ENCODE peak calls at places on chromosomes 5 and 9, in five cellular contexts. W is CD4-positive, alpha-beta T cell; L is NCI-H2171 treated with DMSO at 0.1 percent for 48 hours; C is NT2/D1; U is CD8-positive, alpha-beta T cell. P is an unnamed sample.

GRCh38 chr9:34929506-34930102 is 28.5 kb upstream of the PHF24 start:
- DNase-seq in W (no peak), L (peak; percentile 4), C (peak; percentile 58), U (no peak), P (no peak)

GRCh38 chr9:133252301-133252776 is 22.7 kb downstream of the ABO start:
- DNase-seq in W (no peak), L (no peak), C (no peak), U (no peak), P (no peak)

GRCh38 chr5:106121972-106122605 is 1548.6 kb downstream of the EFNA5 start:
- DNase-seq in W (no peak), L (no peak), C (no peak), U (no peak), P (no peak)

GRCh38 chr5:151694035-151694485 is 7.3 kb upstream of the SPARC start:
- DNase-seq in W (no peak), L (no peak), C (no peak), U (no peak), P (no peak)

GRCh38 chr5:16935271-16936149 is 578 bp downstream of the MYO10 start:
- DNase-seq in W (no peak), L (peak; percentile 69), C (no peak), U (no peak), P (no peak)

GRCh38 chr5:35213608-35214007 is 16.7 kb downstream of the PRLR start:
- DNase-seq in W (no peak), L (no peak), C (no peak), U (no peak), P (no peak)

GRCh38 chr5:116573617-116574431 is 799 bp downstream of the SEMA6A start:
- DNase-seq in W (no peak), L (peak; percentile 31), C (no peak), U (no peak), P (no peak)

GRCh38 chr5:153555420-153556114 is 65.1 kb downstream of the GRIA1 start:
- DNase-seq in W (no peak), L (no peak), C (no peak), U (no peak), P (no peak)

GRCh38 chr9:84343111-84343521 is 2.6 kb upstream of the SLC28A3 start:
- DNase-seq in W (no peak), L (no peak), C (no peak), U (no peak), P (no peak)

GRCh38 chr9:132557159-132557558 is 25.2 kb upstream of the BARHL1 start:
- DNase-seq in W (no peak), L (no peak), C (no peak), U (no peak), P (no peak)

GRCh38 chr9:98391884-98392283 is 136.4 kb upstream of the TBC1D2 start:
- DNase-seq in W (no peak), L (no peak), C (no peak), U (no peak), P (no peak)

GRCh38 chr9:134083451-134083850 is 15.6 kb upstream of the BRD3 start:
- DNase-seq in W (no peak), L (no peak), C (no peak), U (no peak), P (no peak)

GRCh38 chr5:143245929-143246561 is 157.4 kb downstream of the NR3C1 start:
- DNase-seq in W (no peak), L (peak; percentile 87), C (no peak), U (no peak), P (peak; percentile 82)

GRCh38 chr5:64619609-64620008 is 70.7 kb upstream of the SHISAL2B start:
- DNase-seq in W (no peak), L (no peak), C (no peak), U (no peak), P (no peak)

GRCh38 chr5:112918679-112919078 is 3.3 kb downstream of the REEP5 start:
- DNase-seq in W (no peak), L (no peak), C (no peak), U (no peak), P (no peak)

GRCh38 chr5:52893105-52893504 is 96.0 kb upstream of the ITGA2 start:
- DNase-seq in W (no peak), L (no peak), C (no peak), U (no peak), P (peak; percentile 56)